ENCODE peak calls at places on chromosomes 6 and 20, in ten cellular contexts. Q is right cardiac atrium; N is keratinocyte; A is H9; X is CD8-positive, alpha-beta T cell; K is HepG2; O is tibial nerve; S is AG04450; V is esophagus squamous epithelium; E is psoas muscle. D is an unnamed sample.

GRCh38 chr6:42152024-42152423 is 9.6 kb upstream of the C6orf132 start:
- DNase-seq in Q (no peak), N (no peak), A (no peak), X (no peak), K (no peak), O (no peak), S (no peak), V (no peak), E (no peak), D (no peak)

GRCh38 chr20:17640146-17640874 is 41.7 kb downstream of the RRBP1 start:
- DNase-seq in Q (no peak), N (no peak), A (no peak), X (no peak), K (no peak), O (no peak), S (no peak), V (no peak), E (no peak), D (no peak)

GRCh38 chr20:36367907-36368306 is 61.8 kb downstream of the DLGAP4 start:
- DNase-seq in Q (no peak), N (no peak), A (no peak), X (no peak), K (no peak), O (no peak), S (no peak), V (no peak), E (no peak), D (no peak)

GRCh38 chr20:57138198-57138995 is 128.0 kb downstream of the BMP7 start:
- DNase-seq in Q (no peak), N (no peak), A (no peak), X (no peak), K (no peak), O (no peak), S (no peak), V (no peak), E (no peak), D (no peak)

GRCh38 chr20:35901678-35902544 is 52.4 kb downstream of the SCAND1 start:
- DNase-seq in Q (no peak), N (no peak), A (no peak), X (no peak), K (peak; percentile 33), O (no peak), S (peak; percentile 78), V (no peak), E (no peak), D (no peak)

GRCh38 chr6:117515326-117515725 is 32.9 kb downstream of the DCBLD1 start:
- DNase-seq in Q (no peak), N (no peak), A (no peak), X (no peak), K (peak; percentile 82), O (no peak), S (no peak), V (no peak), E (no peak), D (no peak)

GRCh38 chr6:22658934-22659333 is 89.6 kb downstream of the HDGFL1 start:
- DNase-seq in Q (no peak), N (no peak), A (no peak), X (no peak), K (no peak), O (no peak), S (no peak), V (no peak), E (no peak), D (no peak)

GRCh38 chr6:101513181-101513580 is 119.7 kb downstream of the GRIK2 start:
- DNase-seq in Q (no peak), N (no peak), A (no peak), X (no peak), K (no peak), O (no peak), S (no peak), V (no peak), E (no peak), D (no peak)

GRCh38 chr20:44917399-44917798 is 7.5 kb downstream of the PABPC1L start:
- DNase-seq in Q (no peak), N (no peak), A (no peak), X (no peak), K (no peak), O (no peak), S (no peak), V (no peak), E (no peak), D (no peak)

GRCh38 chr6:111199935-111200822 is 112.9 kb downstream of the SLC16A10 start:
- DNase-seq in Q (no peak), N (no peak), A (no peak), X (no peak), K (no peak), O (no peak), S (no peak), V (no peak), E (no peak), D (no peak)

GRCh38 chr6:116969211-116969863 is 92.3 kb downstream of the RFX6 start:
- DNase-seq in Q (no peak), N (no peak), A (no peak), X (no peak), K (peak; percentile 64), O (no peak), S (peak; percentile 3), V (no peak), E (no peak), D (peak; percentile 1)

GRCh38 chr6:122735618-122736017 is 43.9 kb upstream of the FABP7 start:
- DNase-seq in Q (no peak), N (peak; percentile 93), A (no peak), X (no peak), K (no peak), O (no peak), S (no peak), V (no peak), E (no peak), D (no peak)

GRCh38 chr20:1301031-1301529 is 27.9 kb downstream of the SDCBP2 start:
- DNase-seq in Q (no peak), N (peak; percentile 77), A (peak; percentile 73), X (peak; percentile 13), K (no peak), O (no peak), S (no peak), V (no peak), E (peak; percentile 26), D (no peak)

GRCh38 chr6:33080127-33081089 is 4.6 kb downstream of the HLA-DPB1 start:
- DNase-seq in Q (peak; percentile 83), N (no peak), A (peak; percentile 93), X (no peak), K (no peak), O (peak; percentile 50), S (no peak), V (no peak), E (peak; percentile 77), D (no peak)

DNA sequence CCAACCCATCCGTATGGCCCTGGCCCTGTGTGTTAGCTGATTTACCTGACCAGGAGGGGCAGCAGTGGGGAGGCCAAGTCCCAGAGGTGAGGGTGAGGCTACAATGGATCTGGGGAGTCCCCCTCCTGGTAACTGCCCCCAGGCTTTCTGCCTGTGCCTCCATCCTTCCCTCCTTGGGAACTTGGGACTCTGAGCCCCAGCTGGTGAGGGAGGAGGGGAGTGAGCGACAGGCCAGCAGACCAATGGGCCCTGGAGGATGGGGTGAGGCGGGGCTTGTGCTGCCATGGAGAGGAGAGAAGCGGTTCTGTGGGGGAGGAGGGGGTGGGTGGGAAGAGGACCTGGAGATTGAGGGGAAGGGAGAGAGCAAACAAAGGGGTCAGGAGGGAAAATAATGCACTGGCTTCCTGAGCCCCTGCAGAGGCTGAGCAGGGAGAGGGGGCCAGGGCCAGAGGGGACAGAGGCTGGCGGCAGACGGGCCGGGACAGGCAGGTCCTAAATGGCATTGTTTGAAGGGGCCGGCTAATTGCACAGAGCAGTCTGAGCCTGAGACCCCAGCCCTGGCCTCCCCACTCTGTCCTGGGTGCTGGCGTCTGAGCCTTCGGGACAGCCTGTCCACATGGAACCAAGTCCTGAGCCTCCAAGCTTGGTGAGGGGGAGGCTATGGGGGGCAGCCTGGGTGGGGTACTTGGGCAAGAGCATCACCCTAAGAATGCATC is 17.5 kb downstream of the DNMT3B start:
- DNase-seq in Q (no peak), N (no peak), A (peak; percentile 74), X (no peak), K (no peak), O (no peak), S (no peak), V (no peak), E (no peak), D (no peak)
- H3K27ac ChIP-seq in Q (no peak overlapping the region), N (no peak overlapping the region), A (no peak overlapping the region), X (no peak overlapping the region), K (no peak overlapping the region), O (no peak overlapping the region), S (no peak overlapping the region), V (no peak overlapping the region), E (no peak overlapping the region), D (no peak overlapping the region)

GRCh38 chr6:166052837-166053236 is 114.8 kb downstream of the TBXT start:
- DNase-seq in Q (no peak), N (no peak), A (no peak), X (no peak), K (no peak), O (no peak), S (no peak), V (no peak), E (no peak), D (no peak)

GRCh38 chr6:166055801-166056200 is 111.8 kb downstream of the TBXT start:
- DNase-seq in Q (no peak), N (no peak), A (no peak), X (no peak), K (no peak), O (no peak), S (no peak), V (no peak), E (no peak), D (no peak)

GRCh38 chr6:166058064-166058739 is 109.4 kb downstream of the TBXT start:
- DNase-seq in Q (peak; percentile 55), N (no peak), A (no peak), X (no peak), K (no peak), O (no peak), S (peak; percentile 11), V (no peak), E (no peak), D (no peak)

DNA sequence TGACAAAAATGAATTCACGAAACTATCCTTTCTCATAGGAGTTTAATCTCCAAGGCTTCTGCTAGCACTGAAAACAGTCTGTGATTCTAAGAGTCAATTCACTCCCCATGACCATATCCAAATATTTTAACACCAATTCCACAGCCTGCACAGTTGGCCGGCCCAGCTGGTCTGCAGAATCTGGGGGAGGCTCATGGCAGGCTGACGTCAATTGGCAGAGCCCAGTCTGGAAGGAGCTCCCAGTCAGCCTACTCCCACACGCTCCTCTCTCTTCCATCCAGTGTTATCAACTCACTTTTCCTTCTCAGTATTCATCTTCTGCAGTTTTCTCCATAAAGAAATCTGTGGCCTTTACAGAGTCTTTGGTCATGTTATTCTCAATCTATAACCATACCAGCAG is 111.0 kb downstream of the TBXT start:
- DNase-seq in Q (peak; percentile 86), N (no peak), A (no peak), X (no peak), K (no peak), O (no peak), S (peak; percentile 38), V (no peak), E (peak; percentile 57), D (no peak)
- H3K27ac ChIP-seq in Q (no peak overlapping the region), N (no peak overlapping the region), A (no peak overlapping the region), X (no peak overlapping the region), K (no peak overlapping the region), O (no peak overlapping the region), S (no peak overlapping the region), V (no peak overlapping the region), E (no peak overlapping the region), D (no peak overlapping the region)

GRCh38 chr6:158321960-158322359 is 9.7 kb downstream of the TULP4 start:
- DNase-seq in Q (no peak), N (no peak), A (no peak), X (no peak), K (no peak), O (no peak), S (no peak), V (no peak), E (no peak), D (no peak)
- H3K27ac ChIP-seq in Q (no peak overlapping the region), N (no peak overlapping the region), A (no peak overlapping the region), X (no peak overlapping the region), K (peak overlapping the region; percentile 91), O (no peak overlapping the region), S (no peak overlapping the region), V (no peak overlapping the region), E (no peak overlapping the region), D (no peak overlapping the region)

GRCh38 chr6:6565488-6565887 is 23.0 kb upstream of the LY86 start:
- DNase-seq in Q (no peak), N (no peak), A (no peak), X (no peak), K (no peak), O (no peak), S (no peak), V (no peak), E (no peak), D (no peak)
- H3K27ac ChIP-seq in Q (no peak overlapping the region), N (no peak overlapping the region), A (no peak overlapping the region), X (no peak overlapping the region), K (no peak overlapping the region), O (no peak overlapping the region), S (no peak overlapping the region), V (no peak overlapping the region), E (no peak overlapping the region), D (no peak overlapping the region)

D was measured in caudate nucleus.